ENCODE peak calls at places on chromosomes 6 and 20, in six cellular contexts. H, F, Q, A, E and T are unnamed samples.

GRCh38 chr6:42276008-42276890 is 58.6 kb upstream of the MRPS10 start:
- DNase-seq in F (no peak), Q (no peak), E (no peak), A (no peak), H (no peak), T (no peak)

GRCh38 chr6:92124126-92124525 is 1295.2 kb downstream of the EPHA7 start:
- DNase-seq in H (peak), Q (no peak), E (no peak), A (no peak), F (no peak), T (no peak)

GRCh38 chr20:45934046-45934586 is 367 bp upstream of the PCIF1 start:
- DNase-seq in E (no peak), A (peak), F (no peak), H (peak), Q (no peak), T (no peak)

GRCh38 chr20:11796041-11796440 is 121.7 kb upstream of the BTBD3 start:
- DNase-seq in Q (no peak), F (no peak), E (no peak), A (no peak), H (no peak), T (no peak)

GRCh38 chr6:36120979-36121706 is 9.2 kb upstream of the MAPK13 start:
- DNase-seq in A (peak), Q (no peak), E (no peak), H (no peak), F (no peak), T (no peak)

GRCh38 chr6:42916288-42916687 is 435 bp downstream of the PTCRA start:
- DNase-seq in E (no peak), H (no peak), A (no peak), Q (no peak), F (no peak), T (no peak)

GRCh38 chr6:13519839-13520238 is 32.4 kb upstream of the GFOD1 start:
- DNase-seq in Q (no peak), A (no peak), H (no peak), F (no peak), E (no peak), T (no peak)

GRCh38 chr6:24882295-24882694 is 53.5 kb downstream of the RIPOR2 start:
- DNase-seq in F (no peak), H (no peak), A (no peak), Q (no peak), E (no peak), T (no peak)

GRCh38 chr6:139834232-139834631 is 459.8 kb upstream of the CITED2 start:
- DNase-seq in F (no peak), A (no peak), E (no peak), H (no peak), Q (no peak), T (no peak)